ENCODE peak calls at places on chromosome 6, in five cellular contexts. X is M059J, N is mucosa of gallbladder, H is lung, W is stomach. K is an unnamed sample.

GRCh38 chr6:90809035-90809434 is 222.2 kb upstream of the MAP3K7 start:
- DNase-seq in X (no peak), N (no peak), H (no peak), W (no peak), K (no peak)

GRCh38 chr6:20069130-20069529 is 143.1 kb downstream of the MBOAT1 start:
- DNase-seq in X (no peak), N (no peak), H (no peak), W (no peak), K (no peak)

GRCh38 chr6:146598785-146599405 is at the start of gene ADGB:
- DNase-seq in X (peak; percentile 69), N (peak; percentile 43), H (peak; percentile 44), W (peak; percentile 45), K (no peak)

GRCh38 chr6:148463671-148464070 is 121.0 kb downstream of the SASH1 start:
- DNase-seq in X (no peak), N (no peak), H (no peak), W (no peak), K (no peak)

GRCh38 chr6:29737707-29738630 is 14.7 kb downstream of the HLA-F start:
- DNase-seq in X (peak; percentile 75), N (peak; percentile 75), H (peak; percentile 69), W (peak; percentile 71), K (no peak)

GRCh38 chr6:39892490-39893129 is 41.7 kb downstream of the MOCS1 start:
- DNase-seq in X (peak; percentile 57), N (peak; percentile 74), H (peak; percentile 67), W (peak; percentile 74), K (no peak)

GRCh38 chr6:165891320-165891719 is 228.3 kb upstream of the PDE10A start:
- DNase-seq in X (no peak), N (no peak), H (no peak), W (no peak), K (no peak)

GRCh38 chr6:97443408-97444080 is 160.5 kb upstream of the MMS22L start:
- DNase-seq in X (no peak), N (no peak), H (no peak), W (no peak), K (no peak)

GRCh38 chr6:4510317-4510716 is 265.9 kb upstream of the CDYL start:
- DNase-seq in X (no peak), N (no peak), H (no peak), W (no peak), K (peak; percentile 26)